ENCODE peak calls at places on chromosomes 4 and X, in ten cellular contexts. L is cardiac muscle cell; I is Panc1; K is T-cell; P is lung; U is A172; M is stimulated activated naive B cell treated with anti-CD40 and anti-IgM and Interleukin-4, amounts not matched to agents 10 μg/mL and 1 μg/mL and 100 μg/mL, for 72 hours; H is COR-L47; C is heart right ventricle; Z is fibroblast of mammary gland. B is an unnamed sample.

GRCh38 chrX:41922694-41923171 is 621 bp downstream of the CASK start:
- DNase-seq in P (no peak), H (peak; percentile 6), Z (no peak), I (no peak), C (peak; percentile 33), U (no peak), M (peak; percentile 23), K (no peak), L (peak; percentile 71), B (no peak)

GRCh38 chrX:119398587-119398973 is 556 bp upstream of the SLC25A43 start:
- DNase-seq in P (no peak), C (no peak), H (no peak), K (no peak), M (no peak), I (no peak), L (no peak), Z (peak; percentile 26), U (no peak), B (no peak)

GRCh38 chr4:44580231-44580630 is 71.2 kb downstream of the YIPF7 start:
- DNase-seq in U (no peak), L (no peak), K (no peak), C (no peak), I (no peak), Z (no peak), H (no peak), P (no peak), M (no peak), B (no peak)

GRCh38 chr4:20044502-20044911 is 207.2 kb upstream of the SLIT2 start:
- DNase-seq in K (no peak), L (no peak), C (no peak), U (peak; percentile 3), Z (no peak), P (no peak), M (no peak), H (no peak), I (no peak), B (peak; percentile 26)

GRCh38 chrX:139172731-139173130 is 357.8 kb upstream of the F9 start:
- DNase-seq in U (no peak), K (no peak), L (no peak), H (no peak), P (no peak), Z (no peak), C (no peak), M (no peak), I (no peak), B (no peak)

GRCh38 chr4:153622093-153622492 is 62.0 kb upstream of the TLR2 start:
- DNase-seq in P (no peak), U (no peak), Z (no peak), L (no peak), H (no peak), C (no peak), I (no peak), K (no peak), M (no peak), B (no peak)

GRCh38 chrX:133645977-133646750 is 230.9 kb upstream of the GPC4 start:
- DNase-seq in U (no peak), K (no peak), Z (peak; percentile 93), H (no peak), M (no peak), C (no peak), P (no peak), L (no peak), I (no peak), B (no peak)

GRCh38 chrX:153665726-153666306 is 7.8 kb downstream of the PNCK start:
- DNase-seq in Z (no peak), M (no peak), U (no peak), C (no peak), I (no peak), H (no peak), L (no peak), P (no peak), K (no peak), B (no peak)

GRCh38 chr4:101670897-101671296 is 119.6 kb upstream of the BANK1 start:
- DNase-seq in M (no peak), I (no peak), Z (no peak), P (no peak), K (no peak), U (no peak), H (no peak), C (no peak), L (no peak), B (no peak)

GRCh38 chr4:26120098-26120795 is 200.6 kb upstream of the RBPJ start:
- DNase-seq in K (no peak), H (no peak), P (no peak), U (no peak), L (no peak), M (no peak), I (no peak), Z (peak; percentile 46), C (no peak), B (no peak)

GRCh38 chrX:39766085-39766726 is 331.6 kb downstream of the BCOR start:
- DNase-seq in H (no peak), C (no peak), L (no peak), M (no peak), Z (no peak), I (no peak), U (no peak), P (no peak), K (peak; percentile 17), B (no peak)

GRCh38 chr4:47933798-47934197 is 19.4 kb upstream of the NFXL1 start:
- DNase-seq in P (no peak), K (no peak), C (no peak), H (peak; percentile 24), I (no peak), M (no peak), Z (peak; percentile 59), L (peak; percentile 41), U (peak; percentile 26), B (peak; percentile 46)

GRCh38 chr4:93776386-93777080 is 52.0 kb upstream of the ATOH1 start:
- DNase-seq in K (no peak), I (no peak), Z (peak; percentile 29), U (peak; percentile 54), C (no peak), H (peak; percentile 73), L (no peak), P (no peak), M (no peak), B (peak; percentile 81)

GRCh38 chrX:68826113-68826980 is 2.5 kb upstream of the EFNB1 start:
- DNase-seq in C (no peak), M (no peak), Z (peak; percentile 35), L (no peak), U (no peak), H (no peak), P (peak; percentile 26), K (no peak), I (no peak), B (no peak)

B was measured in H4.